ENCODE peak calls at places on chromosome 18, in seven cellular contexts. C is A549; V is lung; Q is K562; N is CD4-positive, CD25-positive, alpha-beta regulatory T cell; R is right cardiac atrium; E is mucosa of descending colon. A is an unnamed sample.

GRCh38 chr18:57058734-57059133 is 88.2 kb upstream of the BOD1L2 start:
- ATAC-seq in R (no peak), V (no peak), Q (no peak), E (no peak), N (no peak), C (no peak), A (no peak)

GRCh38 chr18:59853380-59853779 is 46.4 kb upstream of the PMAIP1 start:
- ATAC-seq in E (no peak), Q (no peak), R (no peak), V (no peak), C (no peak), N (no peak), A (no peak)

GRCh38 chr18:69383191-69383590 is 17.5 kb upstream of the DOK6 start:
- ATAC-seq in R (no peak), E (no peak), C (no peak), V (no peak), N (no peak), Q (no peak), A (no peak)

GRCh38 chr18:75777630-75778029 is 350.1 kb upstream of the SMIM21 start:
- ATAC-seq in E (no peak), N (no peak), R (no peak), C (no peak), V (no peak), Q (no peak), A (no peak)

GRCh38 chr18:50374753-50375391 is at the start of gene SKA1:
- ATAC-seq in N (peak; percentile 96), V (peak; percentile 99), C (peak; percentile 97), R (peak; percentile 100), Q (peak; percentile 95), E (peak; percentile 99), A (peak; percentile 99)

GRCh38 chr18:13530879-13531387 is 195.4 kb downstream of the FAM210A start:
- ATAC-seq in V (no peak), R (peak; percentile 91), Q (peak; percentile 64), E (peak; percentile 87), C (peak; percentile 93), N (no peak), A (peak; percentile 81)

GRCh38 chr18:49519041-49519971 is 32.3 kb upstream of the C18orf32 start:
- ATAC-seq in R (no peak), V (no peak), E (no peak), C (no peak), N (no peak), Q (peak; percentile 77), A (no peak)

GRCh38 chr18:49619792-49620191 is 57.9 kb downstream of the LIPG start:
- ATAC-seq in Q (no peak), E (no peak), V (no peak), N (no peak), C (no peak), R (no peak), A (no peak)

GRCh38 chr18:62131305-62131909 is 55.4 kb downstream of the PIGN start:
- ATAC-seq in R (no peak), V (no peak), Q (peak; percentile 79), E (peak; percentile 70), C (peak; percentile 69), N (peak; percentile 72), A (no peak)

GRCh38 chr18:52670903-52671302 is 330.9 kb downstream of the DCC start:
- ATAC-seq in Q (no peak), C (peak; percentile 51), V (no peak), R (no peak), N (no peak), E (no peak), A (no peak)

GRCh38 chr18:48996901-48997463 is 46.2 kb upstream of the SMAD7 start:
- ATAC-seq in N (peak; percentile 73), E (peak; percentile 80), Q (no peak), C (peak; percentile 75), R (peak; percentile 32), V (no peak), A (no peak)

GRCh38 chr18:24019641-24020331 is 5.2 kb downstream of the TTC39C start:
- ATAC-seq in C (no peak), V (no peak), E (peak; percentile 43), N (peak; percentile 87), Q (no peak), R (no peak), A (no peak)

GRCh38 chr18:12921178-12921577 is 26.6 kb upstream of the SEH1L start:
- ATAC-seq in R (no peak), Q (peak; percentile 57), E (peak; percentile 32), V (no peak), C (no peak), N (peak; percentile 42), A (no peak)

GRCh38 chr18:58562146-58562998 is 66.5 kb downstream of the ALPK2 start:
- ATAC-seq in Q (no peak), N (no peak), V (no peak), R (no peak), E (no peak), C (no peak), A (no peak)

DNA sequence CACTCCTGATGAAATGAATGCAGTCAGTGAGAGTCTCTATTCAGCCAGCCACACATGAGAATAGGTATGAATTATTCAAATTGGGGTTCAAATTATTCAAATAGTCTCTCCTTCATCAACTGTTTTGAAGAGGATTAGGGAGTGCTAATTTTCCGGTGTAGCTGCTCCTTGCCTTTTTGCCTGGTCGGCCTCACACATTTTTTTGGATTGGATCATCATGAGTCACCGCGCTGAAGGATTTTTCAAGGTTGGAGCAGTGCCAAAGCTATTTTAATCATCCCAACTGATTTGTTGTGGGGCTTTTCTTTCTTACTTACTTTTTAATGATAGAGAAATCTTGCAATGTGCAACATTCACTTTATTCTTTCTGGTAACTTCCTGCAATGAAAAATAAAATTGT is 2.4 kb upstream of the DTNA start:
- ATAC-seq in N (no peak), Q (no peak), R (peak; percentile 61), V (peak; percentile 17), E (no peak), C (no peak), A (peak; percentile 62)
- H3K4me3 ChIP-seq in N (no peak overlapping the region), Q (no peak overlapping the region), R (no peak overlapping the region), V (no peak overlapping the region), E (no peak overlapping the region), C (no peak overlapping the region), A (no peak overlapping the region)

GRCh38 chr18:74200780-74201179 is 52.5 kb downstream of the TIMM21 start:
- ATAC-seq in N (no peak), Q (no peak), V (no peak), R (no peak), C (no peak), E (no peak), A (no peak)

GRCh38 chr18:74197705-74198341 is 49.5 kb downstream of the TIMM21 start:
- ATAC-seq in Q (no peak), C (no peak), E (peak; percentile 94), R (peak; percentile 23), V (peak; percentile 70), N (no peak), A (no peak)

GRCh38 chr18:74194691-74195090 is 46.4 kb downstream of the TIMM21 start:
- ATAC-seq in Q (no peak), C (no peak), N (no peak), R (no peak), V (no peak), E (no peak), A (no peak)

GRCh38 chr18:74198453-74198852 is 50.1 kb downstream of the TIMM21 start:
- ATAC-seq in N (no peak), E (no peak), Q (no peak), C (no peak), V (no peak), R (no peak), A (no peak)

GRCh38 chr18:74196220-74197119 is 48.1 kb downstream of the TIMM21 start:
- ATAC-seq in N (peak; percentile 90), C (peak; percentile 89), V (peak; percentile 65), R (peak; percentile 80), E (peak; percentile 76), Q (peak; percentile 91), A (peak; percentile 64)
- H3K4me3 ChIP-seq in N (peak overlapping the region; percentile 60), C (peak overlapping the region; percentile 33), V (no peak overlapping the region), R (no peak overlapping the region), E (no peak overlapping the region), Q (no peak overlapping the region), A (no peak overlapping the region)

DNA sequence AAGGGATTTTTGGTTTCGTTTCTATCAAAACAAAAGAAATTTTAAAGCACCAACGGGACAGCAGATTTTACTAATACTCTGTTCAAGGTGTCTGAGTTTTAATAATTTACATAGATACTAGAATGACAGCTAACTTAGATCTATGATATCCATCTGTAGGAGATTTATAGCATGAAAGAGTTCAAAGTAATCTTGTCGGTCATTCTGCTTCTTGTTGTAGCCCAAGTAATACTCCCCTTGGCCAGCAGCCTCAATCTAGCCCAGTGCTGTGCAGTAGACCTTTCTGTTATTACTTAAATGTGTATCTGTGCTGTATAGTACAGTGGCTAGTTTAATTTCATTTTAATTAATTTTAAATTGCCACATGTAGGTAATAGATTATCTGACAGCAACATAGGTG is 44.7 kb downstream of the ANKRD12 start:
- ATAC-seq in Q (peak; percentile 84), V (no peak), E (no peak), R (no peak), C (no peak), N (no peak), A (no peak)
- H3K4me3 ChIP-seq in Q (no peak overlapping the region), V (no peak overlapping the region), E (no peak overlapping the region), R (no peak overlapping the region), C (no peak overlapping the region), N (peak overlapping the region; percentile 29), A (no peak overlapping the region)

GRCh38 chr18:77376733-77377094 is 127.1 kb downstream of the GALR1 start:
- ATAC-seq in C (no peak), Q (no peak), E (no peak), R (no peak), N (no peak), V (no peak), A (no peak)
- H3K4me3 ChIP-seq in C (no peak overlapping the region), Q (no peak overlapping the region), E (no peak overlapping the region), R (no peak overlapping the region), N (no peak overlapping the region), V (no peak overlapping the region), A (no peak overlapping the region)

GRCh38 chr18:32803571-32803970 is 30.7 kb upstream of the KLHL14 start:
- ATAC-seq in R (no peak), E (peak; percentile 61), Q (no peak), V (no peak), C (no peak), N (no peak), A (no peak)
- H3K4me3 ChIP-seq in R (no peak overlapping the region), E (no peak overlapping the region), Q (no peak overlapping the region), V (no peak overlapping the region), C (no peak overlapping the region), N (no peak overlapping the region), A (no peak overlapping the region)

GRCh38 chr18:47108373-47108772 is 41.9 kb downstream of the HDHD2 start:
- ATAC-seq in Q (no peak), R (no peak), E (no peak), V (no peak), N (no peak), C (no peak), A (no peak)
- H3K4me3 ChIP-seq in Q (no peak overlapping the region), R (no peak overlapping the region), E (no peak overlapping the region), V (no peak overlapping the region), N (no peak overlapping the region), C (no peak overlapping the region), A (no peak overlapping the region)

A was measured in gastroesophageal sphincter.